ENCODE peak calls at places on chromosome 2, in eight cellular contexts. W is CD8-positive, alpha-beta T cell; L is fibroblast of lung; F is CD8-positive, alpha-beta memory T cell; J is left ventricle myocardium inferior; C is ovary; O is esophagus squamous epithelium; P is upper lobe of right lung. V is an unnamed sample.

GRCh38 chr2:127413782-127414743 is 4.2 kb upstream of the PROC start:
- DNase-seq in W (no peak), C (no peak), L (peak; percentile 77), O (no peak), F (no peak), J (no peak), P (no peak), V (no peak)

GRCh38 chr2:164910091-164910899 is 45.0 kb downstream of the SLC38A11 start:
- DNase-seq in P (no peak), W (no peak), C (no peak), L (peak; percentile 25), O (no peak), F (no peak), J (no peak), V (no peak)

GRCh38 chr2:208265371-208265806 is 666 bp upstream of the PIKFYVE start:
- DNase-seq in L (no peak), F (peak; percentile 20), P (no peak), J (no peak), O (peak; percentile 4), C (peak; percentile 19), W (peak; percentile 67), V (no peak)

GRCh38 chr2:8597526-8598225 is 84.2 kb upstream of the ID2 start:
- DNase-seq in C (no peak), J (no peak), P (peak; percentile 33), F (no peak), O (no peak), L (no peak), W (no peak), V (no peak)

GRCh38 chr2:191209346-191209745 is 35.9 kb upstream of the MYO1B start:
- DNase-seq in C (no peak), J (no peak), L (no peak), O (no peak), P (no peak), F (no peak), W (no peak), V (no peak)

GRCh38 chr2:25722224-25722623 is 48.8 kb upstream of the DTNB start:
- DNase-seq in O (no peak), L (no peak), J (no peak), W (no peak), F (no peak), C (no peak), P (no peak), V (no peak)

GRCh38 chr2:9493478-9493877 is 19.1 kb downstream of the IAH1 start:
- DNase-seq in O (no peak), P (no peak), C (no peak), J (no peak), L (no peak), W (no peak), F (no peak), V (no peak)

GRCh38 chr2:118650327-118650726 is 197.1 kb downstream of the EN1 start:
- DNase-seq in L (no peak), W (no peak), F (no peak), O (no peak), C (no peak), P (no peak), J (no peak), V (no peak)

DNA sequence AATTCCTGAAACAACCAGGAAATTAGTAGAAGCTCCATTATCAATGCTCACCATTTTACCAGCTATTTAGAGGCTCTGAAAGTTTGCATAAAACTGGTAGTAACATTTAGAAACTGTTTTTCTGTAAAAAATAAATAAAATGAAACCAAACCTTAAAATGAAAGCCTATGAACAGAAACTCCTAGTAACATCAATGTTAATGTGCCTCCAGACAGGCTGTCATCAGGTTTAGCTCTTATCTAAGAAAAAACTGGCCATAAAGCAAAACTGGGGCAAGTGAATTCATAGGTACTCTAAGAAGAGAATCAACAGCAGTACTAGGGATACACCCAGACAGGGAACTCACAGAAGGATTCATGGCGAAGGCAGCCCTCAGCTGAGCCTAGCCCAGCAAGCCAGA is 8.0 kb downstream of the E2F6 start:
- DNase-seq in L (no peak), W (no peak), F (no peak), C (no peak), O (no peak), J (no peak), P (no peak), V (no peak)
- H3K4me1 ChIP-seq in L (no peaks in the 10 kb centered on the region), W (peaks cover 12% of the 10 kb centered on the region), F (no peaks in the 10 kb centered on the region), C (peaks cover 9% of the 10 kb centered on the region), O (peaks cover under 1% of the 10 kb centered on the region), J (peaks cover 72% of the 10 kb centered on the region), P (peaks cover 5% of the 10 kb centered on the region), V (no peaks in the 10 kb centered on the region)

GRCh38 chr2:33126973-33127372 is 180.2 kb downstream of the LTBP1 start:
- DNase-seq in F (no peak), P (no peak), W (no peak), O (no peak), L (no peak), J (no peak), C (no peak), V (no peak)
- H3K27ac ChIP-seq in F (no peak overlapping the region), P (no peak overlapping the region), W (no peak overlapping the region), O (no peak overlapping the region), L (no peak overlapping the region), J (no peak overlapping the region), C (no peak overlapping the region), V (no peak overlapping the region)

GRCh38 chr2:201107624-201108023 is 8.3 kb upstream of the CFLAR start:
- DNase-seq in W (no peak), O (no peak), F (no peak), C (no peak), J (no peak), L (no peak), P (no peak), V (no peak)
- H3K4me1 ChIP-seq in W (no peaks in the 10 kb centered on the region), O (no peaks in the 10 kb centered on the region), F (no peaks in the 10 kb centered on the region), C (no peaks in the 10 kb centered on the region), J (peaks cover 4% of the 10 kb centered on the region), L (no peaks in the 10 kb centered on the region), P (no peaks in the 10 kb centered on the region), V (no peaks in the 10 kb centered on the region)

GRCh38 chr2:41935806-41936205 is 112.0 kb upstream of the PKDCC start:
- DNase-seq in L (no peak), C (no peak), P (no peak), F (no peak), O (no peak), W (no peak), J (no peak), V (no peak)
- H3K27ac ChIP-seq in L (no peak overlapping the region), C (peak overlapping the region; percentile 44), P (no peak overlapping the region), F (no peak overlapping the region), O (no peak overlapping the region), W (no peak overlapping the region), J (peak overlapping the region; percentile 79), V (no peak overlapping the region)

GRCh38 chr2:42848270-42848669 is 55.9 kb upstream of the HAAO start:
- DNase-seq in C (no peak), O (no peak), L (no peak), W (no peak), F (no peak), P (peak; percentile 8), J (no peak), V (no peak)

GRCh38 chr2:42849311-42849710 is 56.9 kb upstream of the HAAO start:
- DNase-seq in J (no peak), L (no peak), W (no peak), O (no peak), C (no peak), F (no peak), P (peak; percentile 40), V (no peak)

GRCh38 chr2:42850016-42850805 is 57.8 kb upstream of the HAAO start:
- DNase-seq in F (no peak), C (no peak), J (no peak), L (no peak), O (no peak), P (peak; percentile 38), W (no peak), V (no peak)

GRCh38 chr2:42847596-42848151 is 55.3 kb upstream of the HAAO start:
- DNase-seq in P (peak; percentile 57), J (no peak), L (no peak), F (no peak), C (no peak), O (no peak), W (no peak), V (no peak)

DNA sequence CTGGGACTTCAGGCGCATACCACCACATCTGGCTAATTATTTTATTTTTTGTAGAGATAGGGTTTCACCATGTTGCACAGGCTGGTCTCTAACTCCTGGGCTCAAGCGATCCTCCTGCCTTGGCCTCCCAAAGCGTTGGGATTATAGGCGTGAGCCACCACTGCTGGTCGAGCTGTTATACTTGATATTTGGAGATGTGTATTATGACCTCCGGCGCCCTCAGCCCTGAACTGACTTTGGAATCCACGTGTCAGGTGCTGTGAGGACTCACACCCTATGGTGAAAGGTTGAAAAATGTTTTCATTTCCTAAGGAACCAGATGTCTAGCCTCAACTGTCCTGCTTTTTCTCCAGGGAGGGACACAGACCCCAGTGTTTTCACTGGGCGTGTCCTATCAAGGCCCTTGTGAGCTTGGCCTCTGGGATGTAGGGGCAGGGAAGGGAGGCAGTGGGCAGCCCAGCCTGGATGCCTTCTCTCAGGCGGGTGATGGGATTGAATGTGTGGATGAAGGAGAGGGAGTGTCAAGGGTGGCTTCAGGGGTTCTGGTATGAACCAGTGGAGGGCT is 56.4 kb upstream of the HAAO start:
- DNase-seq in W (no peak), J (no peak), F (no peak), C (no peak), L (no peak), O (no peak), P (no peak), V (no peak)
- H3K4me1 ChIP-seq in W (no peaks in the 10 kb centered on the region), J (peaks cover 24% of the 10 kb centered on the region), F (no peaks in the 10 kb centered on the region), C (peaks cover 16% of the 10 kb centered on the region), L (peaks cover 18% of the 10 kb centered on the region), O (peaks cover 11% of the 10 kb centered on the region), P (peaks cover 14% of the 10 kb centered on the region), V (peaks cover 5% of the 10 kb centered on the region)

GRCh38 chr2:195836002-195836401 is 179.0 kb downstream of the SLC39A10 start:
- DNase-seq in P (no peak), W (no peak), L (no peak), C (no peak), J (no peak), F (no peak), O (no peak), V (no peak)

GRCh38 chr2:195834836-195835235 is 177.8 kb downstream of the SLC39A10 start:
- DNase-seq in W (no peak), F (no peak), C (no peak), P (no peak), O (no peak), L (no peak), J (no peak), V (no peak)

GRCh38 chr2:195842932-195843331 is 185.9 kb downstream of the SLC39A10 start:
- DNase-seq in F (no peak), L (no peak), W (no peak), C (no peak), P (no peak), J (no peak), O (no peak), V (no peak)

GRCh38 chr2:195837987-195838386 is 181.0 kb downstream of the SLC39A10 start:
- DNase-seq in P (no peak), F (no peak), O (no peak), W (no peak), C (no peak), J (no peak), L (peak; percentile 94), V (no peak)
- H3K27ac ChIP-seq in P (no peak overlapping the region), F (no peak overlapping the region), O (no peak overlapping the region), W (no peak overlapping the region), C (no peak overlapping the region), J (no peak overlapping the region), L (no peak overlapping the region), V (no peak overlapping the region)